ENCODE peak calls at places on chromosomes 13 and 19, in nine cellular contexts. One of them, this sample, is unnamed.

GRCh38 chr19:51783373-51783772 is 11.6 kb upstream of the FPR3 start:
- DNase-seq in heart left ventricle: no peak
- DNase-seq in upper lobe of right lung: no peak
- DNase-seq in breast epithelium: no peak
- DNase-seq in tibial nerve: no peak
- DNase-seq in left ventricle myocardium inferior: no peak
- DNase-seq in Peyer's patch: no peak
- DNase-seq in adrenal gland: no peak
- DNase-seq in osteoblast: no peak
- DNase-seq in this sample: no peak

GRCh38 chr19:17679526-17680234 is 8.5 kb downstream of the UNC13A start:
- DNase-seq in breast epithelium: no peak
- DNase-seq in Peyer's patch: no peak
- DNase-seq in adrenal gland: no peak
- DNase-seq in left ventricle myocardium inferior: no peak
- DNase-seq in upper lobe of right lung: no peak
- DNase-seq in heart left ventricle: no peak
- DNase-seq in tibial nerve: no peak
- DNase-seq in osteoblast: peak; percentile 79
- DNase-seq in this sample: no peak

GRCh38 chr19:46813570-46814358 is 25.4 kb upstream of the SLC1A5 start:
- DNase-seq in heart left ventricle: peak; percentile 66
- DNase-seq in Peyer's patch: peak; percentile 65
- DNase-seq in adrenal gland: peak; percentile 76
- DNase-seq in upper lobe of right lung: peak; percentile 92
- DNase-seq in left ventricle myocardium inferior: peak; percentile 70
- DNase-seq in tibial nerve: peak; percentile 83
- DNase-seq in osteoblast: peak; percentile 35
- DNase-seq in breast epithelium: peak; percentile 78
- DNase-seq in this sample: no peak

GRCh38 chr13:30829145-30829544 is 76.9 kb upstream of the MEDAG start:
- DNase-seq in tibial nerve: no peak
- DNase-seq in upper lobe of right lung: no peak
- DNase-seq in breast epithelium: no peak
- DNase-seq in osteoblast: peak; percentile 87
- DNase-seq in adrenal gland: no peak
- DNase-seq in Peyer's patch: no peak
- DNase-seq in heart left ventricle: no peak
- DNase-seq in left ventricle myocardium inferior: no peak
- DNase-seq in this sample: no peak

GRCh38 chr13:60838581-60838980 is 441.6 kb downstream of the TDRD3 start:
- DNase-seq in tibial nerve: no peak
- DNase-seq in left ventricle myocardium inferior: no peak
- DNase-seq in breast epithelium: no peak
- DNase-seq in adrenal gland: no peak
- DNase-seq in osteoblast: no peak
- DNase-seq in Peyer's patch: no peak
- DNase-seq in heart left ventricle: no peak
- DNase-seq in upper lobe of right lung: no peak
- DNase-seq in this sample: no peak

GRCh38 chr13:31052478-31052877 is 109.2 kb downstream of the HSPH1 start:
- DNase-seq in left ventricle myocardium inferior: no peak
- DNase-seq in adrenal gland: no peak
- DNase-seq in Peyer's patch: peak; percentile 9
- DNase-seq in breast epithelium: no peak
- DNase-seq in osteoblast: no peak
- DNase-seq in heart left ventricle: no peak
- DNase-seq in upper lobe of right lung: no peak
- DNase-seq in tibial nerve: no peak
- DNase-seq in this sample: no peak

GRCh38 chr13:98992355-98992754 is 14.5 kb upstream of the DOCK9 start:
- DNase-seq in adrenal gland: no peak
- DNase-seq in breast epithelium: no peak
- DNase-seq in tibial nerve: no peak
- DNase-seq in osteoblast: no peak
- DNase-seq in Peyer's patch: no peak
- DNase-seq in left ventricle myocardium inferior: no peak
- DNase-seq in heart left ventricle: no peak
- DNase-seq in upper lobe of right lung: no peak
- DNase-seq in this sample: no peak

GRCh38 chr13:79079351-79079839 is 326.7 kb downstream of the RBM26 start:
- DNase-seq in tibial nerve: no peak
- DNase-seq in Peyer's patch: no peak
- DNase-seq in breast epithelium: no peak
- DNase-seq in heart left ventricle: no peak
- DNase-seq in upper lobe of right lung: peak; percentile 45
- DNase-seq in adrenal gland: no peak
- DNase-seq in osteoblast: no peak
- DNase-seq in left ventricle myocardium inferior: no peak
- DNase-seq in this sample: no peak

GRCh38 chr19:33395561-33396550 is 22.3 kb downstream of the CEBPG start:
- DNase-seq in upper lobe of right lung: peak; percentile 82
- DNase-seq in Peyer's patch: no peak
- DNase-seq in heart left ventricle: no peak
- DNase-seq in adrenal gland: no peak
- DNase-seq in tibial nerve: peak; percentile 59
- DNase-seq in left ventricle myocardium inferior: peak; percentile 59
- DNase-seq in breast epithelium: no peak
- DNase-seq in osteoblast: peak; percentile 100
- DNase-seq in this sample: no peak

GRCh38 chr13:82717249-82717648 is 1165.0 kb downstream of the SLITRK1 start:
- DNase-seq in upper lobe of right lung: no peak
- DNase-seq in breast epithelium: no peak
- DNase-seq in heart left ventricle: no peak
- DNase-seq in tibial nerve: no peak
- DNase-seq in left ventricle myocardium inferior: no peak
- DNase-seq in adrenal gland: no peak
- DNase-seq in osteoblast: no peak
- DNase-seq in Peyer's patch: no peak
- DNase-seq in this sample: no peak

GRCh38 chr13:46621133-46621532 is 68.2 kb downstream of the LRCH1 start:
- DNase-seq in breast epithelium: no peak
- DNase-seq in osteoblast: no peak
- DNase-seq in adrenal gland: no peak
- DNase-seq in heart left ventricle: no peak
- DNase-seq in Peyer's patch: no peak
- DNase-seq in left ventricle myocardium inferior: no peak
- DNase-seq in upper lobe of right lung: no peak
- DNase-seq in tibial nerve: no peak
- DNase-seq in this sample: no peak

GRCh38 chr13:112680741-112681360 is 9.0 kb upstream of the ATP11A start:
- DNase-seq in heart left ventricle: no peak
- DNase-seq in osteoblast: peak; percentile 77
- DNase-seq in Peyer's patch: no peak
- DNase-seq in breast epithelium: no peak
- DNase-seq in adrenal gland: no peak
- DNase-seq in tibial nerve: no peak
- DNase-seq in left ventricle myocardium inferior: no peak
- DNase-seq in upper lobe of right lung: peak; percentile 40
- DNase-seq in this sample: no peak

GRCh38 chr19:35081201-35081600 is 34.4 kb upstream of the FXYD3 start:
- DNase-seq in adrenal gland: no peak
- DNase-seq in tibial nerve: no peak
- DNase-seq in Peyer's patch: no peak
- DNase-seq in osteoblast: peak; percentile 85
- DNase-seq in upper lobe of right lung: no peak
- DNase-seq in breast epithelium: no peak
- DNase-seq in left ventricle myocardium inferior: no peak
- DNase-seq in heart left ventricle: no peak
- DNase-seq in this sample: no peak

GRCh38 chr13:50838031-50838430 is 5.5 kb downstream of the DLEU7 start:
- DNase-seq in heart left ventricle: no peak
- DNase-seq in Peyer's patch: no peak
- DNase-seq in tibial nerve: no peak
- DNase-seq in upper lobe of right lung: no peak
- DNase-seq in osteoblast: no peak
- DNase-seq in left ventricle myocardium inferior: no peak
- DNase-seq in adrenal gland: no peak
- DNase-seq in breast epithelium: no peak
- DNase-seq in this sample: no peak

GRCh38 chr13:101875717-101876393 is 423.4 kb downstream of the ITGBL1 start:
- DNase-seq in left ventricle myocardium inferior: no peak
- DNase-seq in osteoblast: no peak
- DNase-seq in breast epithelium: no peak
- DNase-seq in Peyer's patch: no peak
- DNase-seq in heart left ventricle: no peak
- DNase-seq in tibial nerve: no peak
- DNase-seq in adrenal gland: no peak
- DNase-seq in upper lobe of right lung: no peak
- DNase-seq in this sample: no peak

DNA sequence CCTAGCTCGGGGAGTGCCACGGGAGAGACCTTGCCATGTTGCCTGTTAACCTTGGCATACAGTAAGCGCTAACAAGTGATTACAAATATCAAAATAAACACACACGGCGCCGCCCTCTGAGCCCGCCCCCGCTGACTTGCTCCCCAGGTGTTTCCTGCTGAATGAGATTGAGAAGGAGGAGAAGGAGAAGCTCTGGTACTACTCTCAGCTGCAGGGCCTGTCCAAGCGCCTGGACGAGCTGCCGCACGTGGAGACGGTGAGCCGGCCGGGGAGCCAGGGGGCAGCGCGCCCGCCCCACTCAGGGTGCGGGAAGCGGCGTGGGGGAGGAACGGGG is 5.0 kb downstream of the APC2 start:
- DNase-seq in adrenal gland: no peak
- DNase-seq in breast epithelium: no peak
- DNase-seq in upper lobe of right lung: no peak
- DNase-seq in tibial nerve: no peak
- DNase-seq in osteoblast: no peak
- DNase-seq in left ventricle myocardium inferior: no peak
- DNase-seq in heart left ventricle: no peak
- DNase-seq in Peyer's patch: peak; percentile 65
- DNase-seq in this sample: no peak
- H3K27ac ChIP-seq in adrenal gland: no peak overlapping the region
- H3K27ac ChIP-seq in breast epithelium: no peak overlapping the region
- H3K27ac ChIP-seq in upper lobe of right lung: no peak overlapping the region
- H3K27ac ChIP-seq in tibial nerve: no peak overlapping the region
- H3K27ac ChIP-seq in osteoblast: no peak overlapping the region
- H3K27ac ChIP-seq in left ventricle myocardium inferior: no peak overlapping the region
- H3K27ac ChIP-seq in heart left ventricle: no peak overlapping the region
- H3K27ac ChIP-seq in Peyer's patch: no peak overlapping the region
- H3K27ac ChIP-seq in this sample: no peak overlapping the region

DNA sequence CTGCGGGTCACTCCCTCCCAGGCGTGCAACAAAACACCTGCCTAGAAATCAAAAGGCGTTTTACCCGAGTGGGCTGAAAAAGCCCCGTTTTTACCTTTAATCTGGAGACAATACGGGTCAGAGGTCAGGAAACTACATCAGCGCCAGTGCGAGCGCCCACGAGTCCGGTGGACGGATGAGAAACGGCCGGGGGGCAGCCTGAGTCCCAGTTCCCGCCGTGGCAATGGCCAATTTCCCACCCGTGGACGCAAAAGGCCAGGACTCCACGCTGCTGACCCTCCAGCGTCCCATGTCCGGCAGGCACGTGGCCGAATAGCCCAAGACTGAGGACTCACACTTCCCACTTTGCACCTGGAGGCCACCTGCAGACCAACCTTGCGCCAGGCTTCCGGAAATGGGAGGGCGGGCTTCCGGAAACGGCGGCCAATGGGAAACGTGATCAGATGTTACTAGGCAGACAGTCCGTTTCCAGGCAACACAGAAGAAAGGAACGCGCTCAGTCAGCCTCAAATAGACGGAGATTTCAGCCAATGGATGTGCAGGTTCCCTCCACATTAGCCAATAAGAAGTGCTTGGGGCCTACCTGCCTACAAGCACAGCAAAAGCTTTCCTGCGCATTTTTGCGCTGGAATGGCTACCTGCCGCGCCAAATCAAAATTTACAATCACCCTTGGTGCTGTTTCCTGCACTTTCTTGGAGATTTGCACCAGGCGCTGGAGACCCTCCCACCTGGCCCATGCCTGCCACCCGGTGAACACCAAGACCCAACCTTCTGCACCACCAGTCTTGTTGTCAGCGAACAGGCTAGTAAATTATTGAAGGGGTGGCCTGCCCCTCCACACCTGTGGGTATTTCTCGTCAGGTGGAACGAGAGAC is 47.4 kb downstream of the ZFP14 start:
- DNase-seq in osteoblast: peak; percentile 95
- DNase-seq in upper lobe of right lung: peak; percentile 69
- DNase-seq in breast epithelium: peak; percentile 96
- DNase-seq in adrenal gland: peak; percentile 90
- DNase-seq in left ventricle myocardium inferior: peak; percentile 82
- DNase-seq in tibial nerve: peak; percentile 55
- DNase-seq in heart left ventricle: peak; percentile 89
- DNase-seq in Peyer's patch: peak; percentile 90
- DNase-seq in this sample: peak; percentile 40
- TF ChIP-seq CTCF in osteoblast: no peak
- TF ChIP-seq CTCF in upper lobe of right lung: no peak
- TF ChIP-seq CTCF in breast epithelium: no peak
- TF ChIP-seq CTCF in adrenal gland: no peak
- TF ChIP-seq CTCF in left ventricle myocardium inferior: peak; percentile 28
- TF ChIP-seq CTCF in tibial nerve: no peak
- TF ChIP-seq CTCF in heart left ventricle: no peak
- TF ChIP-seq CTCF in Peyer's patch: no peak
- TF ChIP-seq CTCF in this sample: no peak

GRCh38 chr13:55302568-55302967 is 1838.2 kb upstream of the PRR20A start:
- DNase-seq in osteoblast: no peak
- DNase-seq in heart left ventricle: no peak
- DNase-seq in tibial nerve: no peak
- DNase-seq in breast epithelium: no peak
- DNase-seq in Peyer's patch: no peak
- DNase-seq in left ventricle myocardium inferior: no peak
- DNase-seq in adrenal gland: no peak
- DNase-seq in upper lobe of right lung: no peak
- DNase-seq in this sample: no peak
- H3K27ac ChIP-seq in osteoblast: no peak overlapping the region
- H3K27ac ChIP-seq in heart left ventricle: no peak overlapping the region
- H3K27ac ChIP-seq in tibial nerve: no peak overlapping the region
- H3K27ac ChIP-seq in breast epithelium: no peak overlapping the region
- H3K27ac ChIP-seq in Peyer's patch: no peak overlapping the region
- H3K27ac ChIP-seq in left ventricle myocardium inferior: no peak overlapping the region
- H3K27ac ChIP-seq in adrenal gland: no peak overlapping the region
- H3K27ac ChIP-seq in upper lobe of right lung: no peak overlapping the region
- H3K27ac ChIP-seq in this sample: no peak overlapping the region

DNA sequence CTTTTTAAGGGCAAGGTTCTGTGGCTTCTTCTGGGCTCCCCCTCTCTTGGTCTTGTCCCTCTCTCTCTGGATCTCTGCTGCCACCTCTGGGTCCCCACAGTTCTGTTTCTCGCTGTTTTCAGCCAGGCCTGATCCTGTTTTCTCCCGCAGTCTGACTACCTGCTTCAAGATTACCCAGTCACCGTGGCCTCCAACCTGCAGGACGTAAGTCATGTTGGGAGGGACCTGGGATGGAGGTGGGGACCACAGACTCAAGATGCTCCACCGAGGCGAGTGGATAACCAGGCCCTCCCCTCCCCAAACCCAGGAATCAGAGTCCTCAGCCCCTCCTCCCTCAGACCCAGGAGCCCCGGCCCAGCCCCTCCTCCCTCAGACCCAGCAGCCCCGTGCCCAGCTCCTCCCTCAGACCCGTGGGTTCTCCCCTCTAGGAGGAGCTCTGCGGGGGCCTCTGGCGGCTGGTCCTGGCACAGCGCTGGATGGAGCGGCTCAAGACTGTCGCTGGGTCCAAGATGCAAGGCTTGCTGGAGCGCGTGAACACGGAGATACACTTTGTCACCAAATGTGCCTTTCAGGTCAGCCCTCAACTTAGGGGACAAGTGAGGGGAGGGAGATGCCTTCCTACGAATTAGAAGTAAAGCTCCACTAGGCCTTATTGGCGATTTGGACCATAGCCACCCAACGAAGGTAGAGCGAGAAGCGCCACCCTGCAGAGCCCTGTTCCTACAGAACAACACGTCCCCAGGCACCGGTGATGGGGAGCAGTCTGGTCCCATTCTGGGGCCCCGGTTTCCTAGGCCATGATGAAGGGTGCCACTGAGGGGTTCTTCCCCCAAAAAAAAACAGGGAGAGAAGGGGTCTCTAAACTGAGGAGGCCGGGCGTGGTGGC is 2.2 kb downstream of the FLT3LG start:
- DNase-seq in Peyer's patch: peak; percentile 75
- DNase-seq in heart left ventricle: no peak
- DNase-seq in adrenal gland: no peak
- DNase-seq in upper lobe of right lung: no peak
- DNase-seq in osteoblast: peak; percentile 89
- DNase-seq in left ventricle myocardium inferior: no peak
- DNase-seq in tibial nerve: no peak
- DNase-seq in breast epithelium: no peak
- DNase-seq in this sample: no peak
- TF ChIP-seq CTCF in Peyer's patch: peak; percentile 28
- TF ChIP-seq CTCF in heart left ventricle: peak; percentile 22
- TF ChIP-seq CTCF in adrenal gland: peak; percentile 11
- TF ChIP-seq CTCF in upper lobe of right lung: peak; percentile 23
- TF ChIP-seq CTCF in osteoblast: peak; percentile 41
- TF ChIP-seq CTCF in left ventricle myocardium inferior: peak; percentile 55
- TF ChIP-seq CTCF in tibial nerve: peak; percentile 44
- TF ChIP-seq CTCF in breast epithelium: no peak
- TF ChIP-seq CTCF in this sample: no peak

This sample was measured in gastrocnemius medialis.